ENCODE peak calls at places on chromosomes 7 and 10, in five cellular contexts. X, R, D, J and I are unnamed samples.

GRCh38 chr10:88981435-88981834 is 9.2 kb upstream of the FAS start:
- DNase-seq in J (no peak), D (no peak), R (no peak), X (no peak), I (no peak)

GRCh38 chr10:13971586-13972475 is 358.9 kb downstream of the FRMD4A start:
- DNase-seq in R (peak), J (no peak), D (peak), X (peak), I (no peak)

GRCh38 chr10:123274513-123275182 is 120.4 kb downstream of the BUB3 start:
- DNase-seq in D (no peak), R (no peak), J (no peak), X (no peak), I (no peak)

GRCh38 chr7:131506597-131506996 is 49.8 kb downstream of the PODXL start:
- DNase-seq in J (no peak), X (no peak), D (no peak), R (no peak), I (no peak)

GRCh38 chr7:27128034-27128433 is 2.5 kb downstream of the HOXA4 start:
- DNase-seq in R (no peak), J (no peak), D (no peak), X (no peak), I (no peak)

GRCh38 chr7:30331338-30331737 is 46.9 kb downstream of the ZNRF2 start:
- DNase-seq in D (no peak), X (no peak), R (peak), J (peak), I (no peak)

GRCh38 chr7:137441451-137441850 is 97.9 kb upstream of the PTN start:
- DNase-seq in R (no peak), X (no peak), J (no peak), D (no peak), I (no peak)

GRCh38 chr7:4724648-4725013 is 42.5 kb downstream of the FOXK1 start:
- DNase-seq in D (peak), J (no peak), X (peak), R (peak), I (peak)

GRCh38 chr7:140611641-140612040 is 29.0 kb downstream of the DENND2A start:
- DNase-seq in X (no peak), D (no peak), R (no peak), J (no peak), I (no peak)

GRCh38 chr7:75969182-75969581 is 25.2 kb downstream of the TMEM120A start:
- DNase-seq in X (peak), R (no peak), J (no peak), D (no peak), I (no peak)

GRCh38 chr7:151087247-151088018 is 1.2 kb downstream of the AGAP3 start:
- DNase-seq in D (no peak), R (peak), J (no peak), X (peak), I (peak)

GRCh38 chr10:52805414-52806285 is 33.1 kb upstream of the MBL2 start:
- DNase-seq in J (no peak), R (no peak), X (no peak), D (no peak), I (no peak)

GRCh38 chr10:97538839-97539238 is 33.7 kb upstream of the ANKRD2 start:
- DNase-seq in D (no peak), R (no peak), J (no peak), X (no peak), I (no peak)

GRCh38 chr7:135102372-135102771 is 45.5 kb upstream of the TMEM140 start:
- DNase-seq in X (no peak), R (no peak), J (no peak), D (no peak), I (no peak)

GRCh38 chr7:24669971-24670591 is 87.2 kb downstream of the GSDME start:
- DNase-seq in J (no peak), D (peak), X (no peak), R (no peak), I (no peak)

GRCh38 chr7:158655931-158656441 is 48.6 kb downstream of the NCAPG2 start:
- DNase-seq in D (no peak), X (no peak), R (no peak), J (no peak), I (no peak)

GRCh38 chr10:1123198-1123597 is 67.0 kb downstream of the WDR37 start:
- DNase-seq in J (no peak), X (no peak), R (no peak), D (no peak), I (no peak)

GRCh38 chr7:149310113-149310836 is 48.3 kb downstream of the ZNF783 start:
- DNase-seq in R (peak), X (peak), D (peak), J (peak), I (peak)

GRCh38 chr7:100167912-100168323 is 499 bp downstream of the GAL3ST4 start:
- DNase-seq in X (peak), J (no peak), R (no peak), D (peak), I (no peak)